ENCODE peak calls at places on chromosomes 7 and 10, in ten cellular contexts. C is PC-3, M is uterus, G is A549, A is body of pancreas, F is GM23248, H is Peyer's patch, O is heart right ventricle, D is foreskin fibroblast, S is heart left ventricle. J is an unnamed sample.

GRCh38 chr10:132302421-132302820 is 5.3 kb downstream of the STK32C start:
- DNase-seq in S (peak), A (no peak), F (no peak), H (no peak), D (no peak), G (no peak), M (peak), C (no peak), O (no peak), J (no peak)

GRCh38 chr7:107147464-107148214 is 21.2 kb upstream of the HBP1 start:
- DNase-seq in H (no peak), C (peak), O (no peak), A (peak), S (no peak), F (peak), G (peak), M (no peak), D (peak), J (peak)

GRCh38 chr7:91005024-91005423 is 259.2 kb upstream of the FZD1 start:
- DNase-seq in A (no peak), C (no peak), G (no peak), D (no peak), H (no peak), S (no peak), F (no peak), O (no peak), M (no peak), J (no peak)

GRCh38 chr7:71016387-71016786 is 115.6 kb upstream of the GALNT17 start:
- DNase-seq in S (no peak), H (no peak), F (no peak), G (no peak), M (no peak), A (no peak), C (no peak), O (no peak), D (peak), J (peak)

GRCh38 chr10:77710081-77710551 is 72.5 kb upstream of the KCNMA1 start:
- DNase-seq in C (no peak), M (no peak), F (no peak), O (no peak), G (no peak), A (no peak), S (no peak), H (no peak), D (no peak), J (no peak)

GRCh38 chr7:31083205-31083801 is 31.2 kb downstream of the ADCYAP1R1 start:
- DNase-seq in C (no peak), H (no peak), A (no peak), D (no peak), M (peak), F (no peak), O (no peak), S (peak), G (no peak), J (no peak)

GRCh38 chr10:79044846-79045245 is 23.9 kb upstream of the ZMIZ1 start:
- DNase-seq in A (no peak), H (no peak), C (no peak), M (peak), S (peak), D (no peak), G (no peak), O (no peak), F (no peak), J (no peak)

GRCh38 chr7:134750083-134751062 is 29.1 kb upstream of the CALD1 start:
- DNase-seq in A (peak), D (peak), O (peak), S (peak), H (peak), G (peak), F (peak), M (peak), C (peak), J (peak)

GRCh38 chr10:48577158-48577557 is 27.7 kb downstream of the ARHGAP22 start:
- DNase-seq in O (no peak), S (no peak), G (no peak), H (peak), F (no peak), C (no peak), A (peak), D (no peak), M (no peak), J (no peak)

GRCh38 chr10:88787463-88787862 is 15.1 kb upstream of the LIPM start:
- DNase-seq in S (no peak), G (no peak), H (no peak), F (no peak), M (no peak), C (no peak), A (no peak), O (no peak), D (no peak), J (no peak)
- H3K4me3 ChIP-seq in S (no peak), G (no peak), H (no peak), F (no peak), M (no peak), C (no peak), A (no peak), O (no peak), D (no peak), J (no peak)

GRCh38 chr10:6473901-6474370 is 106.1 kb downstream of the PRKCQ start:
- DNase-seq in F (peak), C (no peak), H (no peak), G (no peak), S (no peak), A (no peak), M (no peak), O (no peak), D (no peak), J (no peak)
- H3K4me3 ChIP-seq in F (peak), C (no peak), H (no peak), G (no peak), S (no peak), A (no peak), M (no peak), O (no peak), D (no peak), J (no peak)

GRCh38 chr10:102812213-102812876 is 24.9 kb downstream of the CYP17A1 start:
- DNase-seq in G (no peak), C (no peak), A (peak), H (no peak), O (no peak), S (peak), F (no peak), M (no peak), D (no peak), J (peak)
- H3K4me3 ChIP-seq in G (no peak), C (no peak), A (no peak), H (no peak), O (no peak), S (no peak), F (no peak), M (no peak), D (no peak), J (no peak)

GRCh38 chr7:155509025-155509724 is 37.2 kb downstream of the CNPY1 start:
- DNase-seq in H (no peak), A (no peak), G (no peak), S (no peak), O (no peak), D (no peak), F (no peak), M (no peak), C (no peak), J (no peak)

GRCh38 chr7:155510975-155511595 is 35.3 kb downstream of the CNPY1 start:
- DNase-seq in M (no peak), H (no peak), A (no peak), O (no peak), F (no peak), S (no peak), D (no peak), G (no peak), C (no peak), J (no peak)

GRCh38 chr7:155511597-155511996 is 34.8 kb downstream of the CNPY1 start:
- DNase-seq in D (no peak), C (no peak), S (no peak), G (no peak), F (no peak), H (no peak), O (no peak), A (no peak), M (no peak), J (no peak)

GRCh38 chr7:155508372-155509024 is 37.9 kb downstream of the CNPY1 start:
- DNase-seq in C (no peak), A (no peak), H (no peak), O (no peak), F (no peak), S (no peak), D (no peak), M (no peak), G (no peak), J (no peak)

GRCh38 chr7:155509725-155510551 is 36.4 kb downstream of the CNPY1 start:
- DNase-seq in A (no peak), C (no peak), M (no peak), G (no peak), O (no peak), D (peak), H (no peak), F (no peak), S (no peak), J (no peak)
- H3K4me3 ChIP-seq in A (no peak), C (no peak), M (no peak), G (no peak), O (no peak), D (no peak), H (peak), F (no peak), S (no peak), J (no peak)

DNA sequence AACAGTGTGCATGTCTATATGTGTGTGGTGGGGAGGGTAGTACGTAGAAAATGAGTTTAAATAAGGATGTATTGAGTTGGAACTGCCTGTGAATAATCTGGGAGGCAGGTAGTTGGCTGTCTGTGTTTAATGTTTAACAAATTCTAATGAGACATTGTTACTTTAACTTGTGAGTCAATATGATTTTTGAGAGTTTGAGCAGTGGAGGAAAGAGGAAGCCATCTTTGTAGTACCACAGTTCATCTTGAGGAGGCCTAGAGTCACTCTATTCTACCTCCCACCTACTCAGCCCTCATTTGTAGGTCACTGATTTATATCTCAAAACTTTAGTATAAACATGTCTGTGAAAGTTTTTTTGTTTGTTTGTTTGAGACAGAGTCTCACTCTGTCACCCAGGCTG is 129.9 kb upstream of the ITGB1 start:
- DNase-seq in M (no peak), O (no peak), G (no peak), D (no peak), S (no peak), H (no peak), C (no peak), A (no peak), F (no peak), J (no peak)
- H3K4me3 ChIP-seq in M (no peak), O (no peak), G (no peak), D (no peak), S (no peak), H (no peak), C (no peak), A (no peak), F (no peak), J (no peak)

GRCh38 chr10:103915794-103916193 is 2.2 kb downstream of the STN1 start:
- DNase-seq in G (no peak), H (peak), A (peak), D (no peak), O (no peak), M (peak), S (no peak), F (no peak), C (peak), J (no peak)
- H3K4me3 ChIP-seq in G (no peak), H (peak), A (no peak), D (no peak), O (peak), M (peak), S (no peak), F (peak), C (peak), J (no peak)